ENCODE peak calls at places on chromosomes 5 and 9, in nine cellular contexts. One of them, this sample, is unnamed.

GRCh38 chr5:179270581-179271300 is 74.5 kb downstream of the ADAMTS2 start:
- DNase-seq in stimulated activated CD4-positive, alpha-beta T cell treated with anti-CD3 and anti-CD28 coated beads, Interleukin-1b, Interleukin-23, amount 100 ng/mL, for 4 hours: no peak
- DNase-seq in iPS DF 19.7: no peak
- DNase-seq in suprapubic skin: peak; percentile 62
- DNase-seq in Jurkat, Clone E6-1: no peak
- DNase-seq in GM03348: peak; percentile 68
- DNase-seq in endothelial cell: no peak
- DNase-seq in AG04450: no peak
- DNase-seq in GM13976: no peak
- DNase-seq in this sample: no peak

GRCh38 chr5:111512026-111512405 is 319 bp downstream of the STARD4 start:
- DNase-seq in stimulated activated CD4-positive, alpha-beta T cell treated with anti-CD3 and anti-CD28 coated beads, Interleukin-1b, Interleukin-23, amount 100 ng/mL, for 4 hours: no peak
- DNase-seq in iPS DF 19.7: no peak
- DNase-seq in suprapubic skin: no peak
- DNase-seq in Jurkat, Clone E6-1: no peak
- DNase-seq in GM03348: peak; percentile 43
- DNase-seq in endothelial cell: no peak
- DNase-seq in AG04450: no peak
- DNase-seq in GM13976: no peak
- DNase-seq in this sample: peak; percentile 9

GRCh38 chr9:128927731-128928411 is 7.1 kb downstream of the PHYHD1 start:
- DNase-seq in stimulated activated CD4-positive, alpha-beta T cell treated with anti-CD3 and anti-CD28 coated beads, Interleukin-1b, Interleukin-23, amount 100 ng/mL, for 4 hours: peak; percentile 45
- DNase-seq in iPS DF 19.7: no peak
- DNase-seq in suprapubic skin: no peak
- DNase-seq in Jurkat, Clone E6-1: peak; percentile 31
- DNase-seq in GM03348: peak; percentile 73
- DNase-seq in endothelial cell: peak; percentile 68
- DNase-seq in AG04450: no peak
- DNase-seq in GM13976: peak; percentile 81
- DNase-seq in this sample: no peak

GRCh38 chr9:122827759-122828090 is 663 bp downstream of the PDCL start:
- DNase-seq in stimulated activated CD4-positive, alpha-beta T cell treated with anti-CD3 and anti-CD28 coated beads, Interleukin-1b, Interleukin-23, amount 100 ng/mL, for 4 hours: no peak
- DNase-seq in iPS DF 19.7: no peak
- DNase-seq in suprapubic skin: no peak
- DNase-seq in Jurkat, Clone E6-1: no peak
- DNase-seq in GM03348: peak; percentile 50
- DNase-seq in endothelial cell: peak; percentile 21
- DNase-seq in AG04450: no peak
- DNase-seq in GM13976: no peak
- DNase-seq in this sample: no peak

GRCh38 chr5:178265746-178266145 is 33.1 kb upstream of the PHYKPL start:
- DNase-seq in stimulated activated CD4-positive, alpha-beta T cell treated with anti-CD3 and anti-CD28 coated beads, Interleukin-1b, Interleukin-23, amount 100 ng/mL, for 4 hours: no peak
- DNase-seq in iPS DF 19.7: no peak
- DNase-seq in suprapubic skin: no peak
- DNase-seq in Jurkat, Clone E6-1: no peak
- DNase-seq in GM03348: no peak
- DNase-seq in endothelial cell: no peak
- DNase-seq in AG04450: no peak
- DNase-seq in GM13976: no peak
- DNase-seq in this sample: no peak

GRCh38 chr9:132985489-132985888 is 7.0 kb downstream of the GFI1B start:
- DNase-seq in stimulated activated CD4-positive, alpha-beta T cell treated with anti-CD3 and anti-CD28 coated beads, Interleukin-1b, Interleukin-23, amount 100 ng/mL, for 4 hours: no peak
- DNase-seq in iPS DF 19.7: no peak
- DNase-seq in suprapubic skin: no peak
- DNase-seq in Jurkat, Clone E6-1: no peak
- DNase-seq in GM03348: no peak
- DNase-seq in endothelial cell: no peak
- DNase-seq in AG04450: no peak
- DNase-seq in GM13976: no peak
- DNase-seq in this sample: no peak

GRCh38 chr5:138226917-138227316 is 13.8 kb upstream of the CDC23 start:
- DNase-seq in stimulated activated CD4-positive, alpha-beta T cell treated with anti-CD3 and anti-CD28 coated beads, Interleukin-1b, Interleukin-23, amount 100 ng/mL, for 4 hours: no peak
- DNase-seq in iPS DF 19.7: no peak
- DNase-seq in suprapubic skin: no peak
- DNase-seq in Jurkat, Clone E6-1: no peak
- DNase-seq in GM03348: no peak
- DNase-seq in endothelial cell: no peak
- DNase-seq in AG04450: no peak
- DNase-seq in GM13976: no peak
- DNase-seq in this sample: no peak

GRCh38 chr9:109329274-109330258 is 8.7 kb upstream of the EPB41L4B start:
- DNase-seq in stimulated activated CD4-positive, alpha-beta T cell treated with anti-CD3 and anti-CD28 coated beads, Interleukin-1b, Interleukin-23, amount 100 ng/mL, for 4 hours: no peak
- DNase-seq in iPS DF 19.7: no peak
- DNase-seq in suprapubic skin: peak; percentile 73
- DNase-seq in Jurkat, Clone E6-1: no peak
- DNase-seq in GM03348: peak; percentile 68
- DNase-seq in endothelial cell: no peak
- DNase-seq in AG04450: no peak
- DNase-seq in GM13976: no peak
- DNase-seq in this sample: peak; percentile 24

GRCh38 chr9:132498811-132499210 is 83.6 kb upstream of the BARHL1 start:
- DNase-seq in stimulated activated CD4-positive, alpha-beta T cell treated with anti-CD3 and anti-CD28 coated beads, Interleukin-1b, Interleukin-23, amount 100 ng/mL, for 4 hours: no peak
- DNase-seq in iPS DF 19.7: no peak
- DNase-seq in suprapubic skin: no peak
- DNase-seq in Jurkat, Clone E6-1: no peak
- DNase-seq in GM03348: peak; percentile 40
- DNase-seq in endothelial cell: no peak
- DNase-seq in AG04450: no peak
- DNase-seq in GM13976: no peak
- DNase-seq in this sample: no peak

GRCh38 chr9:137441289-137441934 is at the start of gene ENTPD8:
- DNase-seq in stimulated activated CD4-positive, alpha-beta T cell treated with anti-CD3 and anti-CD28 coated beads, Interleukin-1b, Interleukin-23, amount 100 ng/mL, for 4 hours: no peak
- DNase-seq in iPS DF 19.7: no peak
- DNase-seq in suprapubic skin: peak; percentile 65
- DNase-seq in Jurkat, Clone E6-1: no peak
- DNase-seq in GM03348: no peak
- DNase-seq in endothelial cell: peak; percentile 54
- DNase-seq in AG04450: no peak
- DNase-seq in GM13976: peak; percentile 67
- DNase-seq in this sample: no peak

GRCh38 chr9:31304576-31304975 is 1079.9 kb upstream of the ACO1 start:
- DNase-seq in stimulated activated CD4-positive, alpha-beta T cell treated with anti-CD3 and anti-CD28 coated beads, Interleukin-1b, Interleukin-23, amount 100 ng/mL, for 4 hours: no peak
- DNase-seq in iPS DF 19.7: no peak
- DNase-seq in suprapubic skin: no peak
- DNase-seq in Jurkat, Clone E6-1: no peak
- DNase-seq in GM03348: peak; percentile 33
- DNase-seq in endothelial cell: no peak
- DNase-seq in AG04450: no peak
- DNase-seq in GM13976: no peak
- DNase-seq in this sample: no peak

GRCh38 chr5:159891371-159891770 is 24.9 kb upstream of the ADRA1B start:
- DNase-seq in stimulated activated CD4-positive, alpha-beta T cell treated with anti-CD3 and anti-CD28 coated beads, Interleukin-1b, Interleukin-23, amount 100 ng/mL, for 4 hours: no peak
- DNase-seq in iPS DF 19.7: peak; percentile 60
- DNase-seq in suprapubic skin: no peak
- DNase-seq in Jurkat, Clone E6-1: no peak
- DNase-seq in GM03348: no peak
- DNase-seq in endothelial cell: no peak
- DNase-seq in AG04450: no peak
- DNase-seq in GM13976: no peak
- DNase-seq in this sample: no peak

GRCh38 chr9:105254226-105254625 is 9.8 kb downstream of the SLC44A1 start:
- DNase-seq in stimulated activated CD4-positive, alpha-beta T cell treated with anti-CD3 and anti-CD28 coated beads, Interleukin-1b, Interleukin-23, amount 100 ng/mL, for 4 hours: no peak
- DNase-seq in iPS DF 19.7: no peak
- DNase-seq in suprapubic skin: no peak
- DNase-seq in Jurkat, Clone E6-1: no peak
- DNase-seq in GM03348: no peak
- DNase-seq in endothelial cell: no peak
- DNase-seq in AG04450: no peak
- DNase-seq in GM13976: no peak
- DNase-seq in this sample: no peak